ENCODE peak calls at places on chromosomes 2 and 18, in six cellular contexts. U, N, X, H, Z and V are unnamed samples.
A peak's percentile ranks its signal among the peaks of the same experiment; 100 is the strongest.

GRCh38 chr2:22842209-22842608 is 542.8 kb upstream of the KLHL29 start:
- DNase-seq in U (no peak), N (no peak), X (no peak), H (no peak), Z (no peak), V (no peak)

GRCh38 chr2:23475036-23475435 is 90.1 kb downstream of the KLHL29 start:
- DNase-seq in U (no peak), N (peak; percentile 41), X (no peak), H (no peak), Z (no peak), V (no peak)

GRCh38 chr2:107602801-107603200 is 223.9 kb upstream of the RGPD4 start:
- DNase-seq in U (no peak), N (no peak), X (no peak), H (no peak), Z (no peak), V (no peak)

GRCh38 chr18:31162825-31163435 is at the start of gene DSC1:
- DNase-seq in U (peak; percentile 18), N (no peak), X (no peak), H (no peak), Z (no peak), V (no peak)

GRCh38 chr2:109256921-109257320 is 127.9 kb downstream of the SH3RF3 start:
- DNase-seq in U (no peak), N (peak; percentile 85), X (peak; percentile 73), H (peak; percentile 54), Z (peak; percentile 42), V (no peak)

GRCh38 chr18:76503595-76503994 is 8.6 kb upstream of the ZNF516 start:
- DNase-seq in U (peak; percentile 83), N (no peak), X (no peak), H (no peak), Z (no peak), V (no peak)

GRCh38 chr2:102103992-102104871 is 38.3 kb upstream of the IL1R1 start:
- DNase-seq in U (no peak), N (peak; percentile 92), X (peak; percentile 93), H (peak; percentile 66), Z (peak; percentile 74), V (no peak)

GRCh38 chr18:3037423-3037915 is 24.5 kb upstream of the LPIN2 start:
- DNase-seq in U (peak; percentile 85), N (no peak), X (peak; percentile 76), H (no peak), Z (no peak), V (peak; percentile 4)

GRCh38 chr2:208025037-208025813 is at the start of gene PLEKHM3:
- DNase-seq in U (peak; percentile 96), N (peak; percentile 94), X (peak; percentile 91), H (peak; percentile 79), Z (peak; percentile 76), V (peak; percentile 92)
- TF ChIP-seq CTCF in U (no peak), N (no peak), X (no peak), H (peak; percentile 38), Z (no peak), V (no peak)

DNA sequence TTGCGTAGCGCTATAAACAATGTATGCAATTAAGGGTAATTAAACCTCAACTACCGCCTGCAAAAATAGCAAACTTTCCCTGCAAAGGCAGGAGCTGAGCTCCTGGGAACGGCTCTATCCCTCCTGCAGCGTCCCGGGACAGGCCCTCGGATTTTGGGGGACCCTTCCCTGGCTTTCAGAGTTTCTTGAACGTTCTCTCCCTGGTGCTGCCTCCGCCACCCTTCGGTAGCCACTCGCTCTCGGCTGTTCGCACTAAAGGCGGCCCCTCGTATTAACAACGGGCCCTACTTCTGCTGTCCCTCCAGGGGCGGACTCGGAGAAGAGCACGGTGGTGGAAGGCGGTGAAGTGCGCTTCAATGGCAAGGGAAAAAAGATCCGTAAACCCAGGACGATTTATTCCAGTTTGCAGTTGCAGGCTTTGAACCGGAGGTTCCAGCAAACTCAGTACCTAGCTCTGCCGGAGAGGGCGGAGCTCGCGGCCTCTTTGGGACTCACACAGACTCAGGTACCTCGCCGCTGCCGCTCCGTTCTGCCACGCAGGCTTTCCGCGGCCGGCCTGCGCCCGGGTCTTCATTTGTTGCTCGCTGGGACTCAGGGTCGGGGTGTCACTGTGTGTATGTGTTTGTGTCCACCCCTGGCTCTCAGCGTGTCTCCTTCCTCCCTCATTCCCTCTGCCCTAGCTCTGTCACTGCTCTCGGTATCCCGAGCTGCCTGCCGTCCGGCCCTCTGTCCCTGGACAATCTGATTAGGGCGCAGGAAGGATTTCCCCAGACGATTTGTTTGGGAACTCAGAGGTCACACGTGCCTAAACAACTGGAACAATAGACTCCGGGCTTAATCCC is 1.3 kb downstream of the DLX1 start:
- DNase-seq in U (peak; percentile 45), N (no peak), X (no peak), H (peak; percentile 5), Z (no peak), V (no peak)
- TF ChIP-seq CTCF in U (no peak), N (no peak), X (no peak), H (no peak), Z (no peak), V (peak; percentile 54)

DNA sequence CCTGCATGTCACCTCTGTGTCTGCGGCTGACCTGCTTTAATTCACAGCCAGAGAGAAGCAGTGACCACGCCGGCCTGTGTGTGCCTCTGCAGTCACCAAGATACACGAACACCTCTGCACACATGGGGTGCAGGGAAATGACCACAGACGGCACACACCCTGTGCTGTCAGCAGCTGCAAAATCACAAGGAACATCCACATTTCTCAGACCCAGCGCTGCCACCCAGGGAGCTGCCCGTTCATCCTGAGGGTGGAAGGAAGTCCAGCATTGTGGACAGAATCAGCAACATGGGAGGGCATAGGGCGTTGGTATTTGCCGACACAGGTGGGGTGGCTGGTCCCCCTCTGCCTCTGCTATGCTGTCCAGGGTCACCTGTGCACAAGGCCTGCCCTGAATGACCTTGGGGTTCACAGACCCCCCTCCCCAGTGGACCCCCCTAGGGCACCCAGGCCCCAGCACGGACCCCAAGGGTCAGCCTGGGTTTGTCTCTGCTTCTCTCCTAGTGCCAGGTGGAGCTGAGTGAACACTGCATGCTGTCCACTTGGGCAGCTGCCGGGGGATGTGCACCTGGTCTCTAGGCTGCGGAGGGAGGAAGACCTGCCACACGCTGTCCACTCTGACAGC is 107.4 kb downstream of the PXDN start:
- DNase-seq in U (no peak), N (peak; percentile 56), X (no peak), H (no peak), Z (no peak), V (no peak)
- TF ChIP-seq CTCF in U (no peak), N (no peak), X (no peak), H (no peak), Z (no peak), V (no peak)

GRCh38 chr2:202035089-202035940 is 1.7 kb downstream of the FZD7 start:
- DNase-seq in U (no peak), N (peak; percentile 91), X (peak; percentile 88), H (peak; percentile 59), Z (peak; percentile 63), V (peak; percentile 81)
- TF ChIP-seq CTCF in U (no peak), N (peak; percentile 71), X (peak; percentile 68), H (peak; percentile 77), Z (peak; percentile 36), V (peak; percentile 78)

GRCh38 chr2:41973871-41974270 is 74.0 kb upstream of the PKDCC start:
- DNase-seq in U (no peak), N (no peak), X (no peak), H (no peak), Z (no peak), V (no peak)

GRCh38 chr2:41972179-41972578 is 75.6 kb upstream of the PKDCC start:
- DNase-seq in U (no peak), N (no peak), X (no peak), H (no peak), Z (no peak), V (no peak)

GRCh38 chr2:41968182-41968578 is 79.6 kb upstream of the PKDCC start:
- DNase-seq in U (no peak), N (no peak), X (no peak), H (no peak), Z (no peak), V (no peak)

GRCh38 chr2:41970898-41971660 is 76.7 kb upstream of the PKDCC start:
- DNase-seq in U (no peak), N (no peak), X (no peak), H (no peak), Z (no peak), V (no peak)

DNA sequence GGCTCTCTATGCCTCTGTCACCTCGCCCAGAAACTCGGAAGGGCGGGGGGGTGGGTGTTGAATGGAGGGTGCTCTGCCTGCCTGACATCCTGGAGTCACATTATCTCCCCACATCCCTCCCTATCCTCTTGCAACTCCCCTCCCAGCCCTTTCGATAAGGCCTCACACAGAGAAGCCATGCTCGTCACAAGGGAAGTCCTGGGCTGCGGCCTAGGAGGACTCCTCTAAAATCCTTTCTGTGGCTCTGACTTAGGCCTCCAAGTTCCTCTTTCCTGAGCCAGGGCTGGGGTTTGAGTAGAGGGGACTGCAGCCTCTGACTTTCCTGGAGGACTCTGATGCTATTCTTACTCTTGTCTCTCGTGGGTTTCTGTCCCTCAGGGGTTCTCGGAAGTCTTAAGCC is 75.0 kb upstream of the PKDCC start:
- DNase-seq in U (peak; percentile 43), N (no peak), X (no peak), H (no peak), Z (no peak), V (no peak)
- TF ChIP-seq CTCF in U (no peak), N (no peak), X (no peak), H (no peak), Z (no peak), V (no peak)

GRCh38 chr2:236319036-236319435 is 54.8 kb upstream of the ASB18 start:
- DNase-seq in U (no peak), N (no peak), X (no peak), H (no peak), Z (no peak), V (no peak)
- TF ChIP-seq CTCF in U (peak; percentile 31), N (no peak), X (no peak), H (no peak), Z (no peak), V (no peak)

DNA sequence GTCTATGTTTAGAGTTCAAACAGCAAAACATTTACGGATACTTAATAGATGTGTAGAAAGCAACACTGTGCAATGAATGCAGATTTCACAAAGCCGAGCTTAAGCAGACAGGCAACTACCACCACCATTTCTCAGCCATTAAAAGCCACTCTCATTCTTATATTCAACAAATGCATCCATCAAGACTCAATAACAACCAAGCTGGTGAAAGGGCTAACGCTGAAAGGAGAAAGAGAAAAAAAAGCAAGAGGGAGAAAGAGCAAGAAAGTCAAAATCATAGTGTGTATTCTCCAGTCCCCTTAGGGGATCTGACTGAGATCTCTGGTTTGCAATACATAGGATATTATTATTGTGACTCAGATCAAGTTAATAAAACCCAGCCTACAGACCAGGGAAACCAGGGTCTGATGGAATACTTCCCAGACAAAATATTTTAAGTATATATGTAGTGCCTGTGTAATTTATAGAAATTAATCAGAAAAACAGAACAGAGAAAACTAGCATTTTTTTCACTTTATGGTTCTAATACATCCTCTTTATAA is 14.1 kb downstream of the SATB2 start:
- DNase-seq in U (no peak), N (no peak), X (no peak), H (no peak), Z (no peak), V (no peak)
- TF ChIP-seq CTCF in U (no peak), N (no peak), X (no peak), H (no peak), Z (no peak), V (no peak)

GRCh38 chr18:74459877-74460276 is 2.8 kb upstream of the DIPK1C start:
- DNase-seq in U (no peak), N (no peak), X (no peak), H (peak; percentile 24), Z (no peak), V (no peak)
- TF ChIP-seq CTCF in U (no peak), N (peak; percentile 16), X (peak; percentile 16), H (peak; percentile 24), Z (no peak), V (peak; percentile 65)